ENCODE peak calls at places on chromosome 7, in four cellular contexts. Z is heart left ventricle; M is CD4-positive, CD25-positive, alpha-beta regulatory T cell; Q is naive thymus-derived CD4-positive, alpha-beta T cell. J is an unnamed sample. For H3K4me1, the result is how much of the 10 kb centered on the place peaks cover.

GRCh38 chr7:131159961-131160361 is 167.7 kb upstream of the MKLN1 start:
- DNase-seq in Z (no peak), M (no peak), Q (no peak), J (no peak)

GRCh38 chr7:110621289-110621688 is 469.6 kb upstream of the LRRN3 start:
- DNase-seq in Q (no peak), M (no peak), Z (no peak), J (no peak)

GRCh38 chr7:95491634-95492314 is 6.0 kb downstream of the ASB4 start:
- DNase-seq in Z (no peak), M (no peak), Q (no peak), J (no peak)

GRCh38 chr7:98568891-98569290 is 48.2 kb upstream of the NPTX2 start:
- DNase-seq in Q (no peak), M (no peak), Z (no peak), J (no peak)

GRCh38 chr7:5704534-5704922 is 76.9 kb downstream of the RNF216 start:
- DNase-seq in Z (peak), M (peak), Q (peak), J (peak)

GRCh38 chr7:128322040-128322643 is 21.6 kb downstream of the RBM28 start:
- DNase-seq in Z (no peak), M (peak), Q (peak), J (no peak)

GRCh38 chr7:55977831-55978230 is 13.4 kb downstream of the NIPSNAP2 start:
- DNase-seq in Q (no peak), Z (no peak), M (no peak), J (no peak)

GRCh38 chr7:140212100-140212881 is 35.5 kb upstream of the KDM7A start:
- DNase-seq in Z (no peak), M (peak), Q (no peak), J (no peak)

GRCh38 chr7:139680676-139681462 is 96.9 kb downstream of the HIPK2 start:
- DNase-seq in M (no peak), Z (peak), Q (no peak), J (peak)

GRCh38 chr7:23700058-23700457 is 10.0 kb upstream of the STK31 start:
- DNase-seq in Z (no peak), Q (no peak), M (no peak), J (no peak)

GRCh38 chr7:116797611-116798010 is 64.8 kb upstream of the CAPZA2 start:
- DNase-seq in Z (no peak), M (no peak), Q (no peak), J (no peak)

DNA sequence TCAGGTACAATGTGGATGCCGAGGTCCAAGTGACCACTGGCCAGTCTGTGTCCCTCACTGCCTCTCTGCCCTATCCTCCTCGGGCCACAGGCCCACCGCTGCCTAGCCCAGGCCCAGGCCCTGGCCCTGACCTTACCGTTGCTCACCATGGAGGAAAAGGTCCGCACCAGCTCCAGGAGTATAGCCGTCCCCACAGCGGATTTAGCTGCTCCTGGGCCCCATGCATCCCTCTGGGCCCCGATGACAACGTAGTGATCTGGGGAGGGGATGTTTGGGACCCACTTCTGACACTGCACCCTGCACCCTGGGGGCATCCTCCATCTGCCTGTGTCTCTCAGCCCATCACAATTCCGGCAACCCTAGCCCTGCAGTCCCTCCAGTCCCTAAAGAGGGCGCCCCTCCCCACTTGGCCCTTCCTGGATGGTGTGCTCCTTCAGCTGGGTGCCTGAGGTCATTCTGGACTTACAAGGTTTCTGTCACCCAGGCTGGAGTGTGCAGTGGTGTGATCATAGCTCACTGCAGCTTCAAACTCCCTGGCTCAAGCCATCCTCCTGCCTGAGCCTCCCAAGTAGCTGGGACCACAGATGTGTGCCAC is 12.1 kb downstream of the TFR2 start:
- DNase-seq in M (no peak), Z (no peak), Q (no peak), J (no peak)
- H3K4me1 ChIP-seq in M (under half), Z (under half), Q (under half), J (under half)

GRCh38 chr7:17407229-17407628 is 108.8 kb downstream of the AHR start:
- DNase-seq in M (no peak), Z (no peak), Q (no peak), J (no peak)
- H3K4me3 ChIP-seq in M (no peak), Z (no peak), Q (no peak), J (no peak)

GRCh38 chr7:80905334-80905733 is 13.5 kb downstream of the SEMA3C start:
- DNase-seq in Z (no peak), Q (no peak), M (no peak), J (no peak)

GRCh38 chr7:80896856-80897598 is 21.8 kb downstream of the SEMA3C start:
- DNase-seq in M (no peak), Q (no peak), Z (no peak), J (no peak)

GRCh38 chr7:80902716-80903308 is 16.0 kb downstream of the SEMA3C start:
- DNase-seq in Z (no peak), M (no peak), Q (no peak), J (no peak)

GRCh38 chr7:80902035-80902434 is 16.8 kb downstream of the SEMA3C start:
- DNase-seq in M (no peak), Z (no peak), Q (no peak), J (no peak)

GRCh38 chr7:80900583-80901576 is 18.0 kb downstream of the SEMA3C start:
- DNase-seq in Q (no peak), Z (no peak), M (no peak), J (no peak)
- H3K27ac ChIP-seq in Q (no peak), Z (peak), M (no peak), J (no peak)

GRCh38 chr7:30349816-30350215 is 65.4 kb downstream of the ZNRF2 start:
- DNase-seq in Q (no peak), M (no peak), Z (no peak), J (no peak)
- H3K4me1 ChIP-seq in Q (under half), M (half or more), Z (under half), J (half or more)

DNA sequence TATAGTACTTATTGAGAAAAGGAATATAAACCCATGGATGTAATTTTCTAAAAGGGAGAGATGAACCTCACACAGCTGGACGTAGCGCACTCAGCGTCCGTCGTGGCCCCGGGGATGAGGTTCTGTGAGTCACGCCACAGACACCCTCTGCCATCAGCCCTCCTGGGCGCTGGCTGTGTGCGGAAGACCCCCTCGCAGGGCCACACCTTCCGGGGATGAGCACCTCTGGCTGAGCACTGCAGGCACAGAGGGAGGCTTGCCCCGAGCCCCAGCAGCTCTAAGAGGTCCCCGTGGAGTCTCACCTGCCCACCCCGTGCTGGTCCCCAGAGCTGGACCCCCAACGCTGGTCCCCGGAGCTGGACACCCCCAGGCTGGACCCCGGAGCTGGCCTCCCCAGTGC is 215.8 kb downstream of the PTPRN2 start:
- DNase-seq in Z (no peak), M (no peak), Q (no peak), J (no peak)
- H3K4me3 ChIP-seq in Z (no peak), M (no peak), Q (no peak), J (no peak)

DNA sequence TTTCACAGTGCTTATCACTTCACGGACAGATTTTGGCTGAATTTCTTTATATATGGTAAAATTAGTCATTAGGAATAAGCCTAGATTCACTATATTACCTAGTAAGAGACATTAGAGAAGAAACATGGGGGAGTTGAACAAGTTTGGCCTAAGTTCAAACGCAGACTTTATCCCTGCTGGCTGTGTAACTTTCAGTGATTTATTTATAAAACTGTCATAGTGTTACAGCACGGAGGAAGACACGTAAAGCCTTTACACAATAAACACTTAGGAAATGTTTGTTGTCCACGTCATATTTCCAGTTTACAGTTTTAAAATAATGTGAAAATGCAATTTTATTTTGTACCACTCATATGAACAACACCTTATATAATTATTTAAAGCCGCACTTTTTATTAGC is 661.5 kb downstream of the MAGI2 start:
- DNase-seq in Z (no peak), M (no peak), Q (no peak), J (no peak)
- H3K27ac ChIP-seq in Z (no peak), M (no peak), Q (no peak), J (no peak)

GRCh38 chr7:44489955-44490350 is 505 bp downstream of the NUDCD3 start:
- DNase-seq in Z (no peak), M (peak), Q (peak), J (peak)

GRCh38 chr7:44491229-44491628 is 771 bp upstream of the NUDCD3 start:
- DNase-seq in Z (no peak), M (no peak), Q (no peak), J (no peak)

GRCh38 chr7:44490351-44491200 is at the start of gene NUDCD3:
- DNase-seq in Z (peak), M (peak), Q (peak), J (peak)

GRCh38 chr7:44486693-44487092 is 3.8 kb downstream of the NUDCD3 start:
- DNase-seq in Z (no peak), M (no peak), Q (no peak), J (no peak)

GRCh38 chr7:44488955-44489354 is 1.5 kb downstream of the NUDCD3 start:
- DNase-seq in M (no peak), Q (no peak), Z (no peak), J (no peak)
- H3K4me1 ChIP-seq in M (half or more), Q (under half), Z (half or more), J (half or more)

DNA sequence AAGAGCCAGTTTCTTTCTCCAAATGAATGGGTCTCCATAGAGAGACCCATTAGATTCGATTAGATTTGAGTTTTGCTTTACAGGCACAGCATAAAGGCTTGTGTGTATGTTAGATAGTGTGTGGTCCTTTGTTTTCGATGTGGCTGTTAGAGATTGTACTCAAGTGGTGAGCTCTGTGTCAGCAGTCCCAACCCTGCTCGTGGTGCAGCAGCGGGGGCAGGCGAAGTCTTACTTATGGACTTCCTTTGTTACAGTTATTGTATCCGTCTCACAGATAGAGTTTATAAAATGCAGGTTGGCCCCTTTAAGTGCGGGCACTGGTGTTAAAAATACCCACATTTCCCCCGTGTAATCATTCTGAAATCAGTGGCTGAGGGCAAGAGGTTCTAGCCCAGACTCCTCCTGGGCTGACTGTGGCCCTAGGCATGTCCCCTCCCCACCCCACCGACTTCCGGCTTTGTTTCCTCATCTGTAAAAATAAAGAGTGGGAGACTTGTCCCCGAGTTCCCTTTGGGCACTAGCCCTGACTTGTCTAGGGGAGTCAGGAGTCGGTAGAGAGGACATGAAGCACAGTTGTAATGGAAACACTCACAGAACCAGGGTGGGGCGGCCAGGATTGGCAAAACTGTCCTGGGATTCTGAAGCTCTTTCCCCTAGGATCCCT is 28.6 kb downstream of the MTURN start:
- DNase-seq in M (peak), Q (no peak), Z (peak), J (no peak)
- H3K4me3 ChIP-seq in M (peak), Q (no peak), Z (no peak), J (no peak)

GRCh38 chr7:155813125-155813524 is 862 bp upstream of the SHH start:
- DNase-seq in M (no peak), Z (peak), Q (no peak), J (no peak)
- H3K27ac ChIP-seq in M (no peak), Z (no peak), Q (no peak), J (no peak)